ENCODE peak calls at places on chromosomes 11 and 22, in four cellular contexts. One of them, this sample, is unnamed.

GRCh38 chr11:44632466-44633123 is 67.1 kb downstream of the CD82 start:
- DNase-seq in cardiac septum: peak
- DNase-seq in stimulated activated CD4-positive, alpha-beta T cell treated with anti-CD3 and anti-CD28 coated beads, Interleukin-4, amount 100 ng/mL, for 24 hours: no peak
- DNase-seq in amygdala: no peak
- DNase-seq in this sample: peak

GRCh38 chr11:63616953-63617352 is 2.7 kb upstream of the PLAAT3 start:
- DNase-seq in cardiac septum: no peak
- DNase-seq in stimulated activated CD4-positive, alpha-beta T cell treated with anti-CD3 and anti-CD28 coated beads, Interleukin-4, amount 100 ng/mL, for 24 hours: no peak
- DNase-seq in amygdala: no peak
- DNase-seq in this sample: no peak

GRCh38 chr22:35174398-35174797 is 82.9 kb upstream of the HMGXB4 start:
- DNase-seq in cardiac septum: no peak
- DNase-seq in stimulated activated CD4-positive, alpha-beta T cell treated with anti-CD3 and anti-CD28 coated beads, Interleukin-4, amount 100 ng/mL, for 24 hours: no peak
- DNase-seq in amygdala: no peak
- DNase-seq in this sample: peak

GRCh38 chr11:125382211-125382807 is 113.8 kb downstream of the FEZ1 start:
- DNase-seq in cardiac septum: no peak
- DNase-seq in stimulated activated CD4-positive, alpha-beta T cell treated with anti-CD3 and anti-CD28 coated beads, Interleukin-4, amount 100 ng/mL, for 24 hours: no peak
- DNase-seq in amygdala: no peak
- DNase-seq in this sample: no peak

GRCh38 chr22:27011717-27012116 is 354.3 kb downstream of the MIAT start:
- DNase-seq in cardiac septum: no peak
- DNase-seq in stimulated activated CD4-positive, alpha-beta T cell treated with anti-CD3 and anti-CD28 coated beads, Interleukin-4, amount 100 ng/mL, for 24 hours: no peak
- DNase-seq in amygdala: no peak
- DNase-seq in this sample: no peak

GRCh38 chr11:70019576-70020011 is 58.5 kb upstream of the ANO1 start:
- DNase-seq in cardiac septum: peak
- DNase-seq in stimulated activated CD4-positive, alpha-beta T cell treated with anti-CD3 and anti-CD28 coated beads, Interleukin-4, amount 100 ng/mL, for 24 hours: no peak
- DNase-seq in amygdala: no peak
- DNase-seq in this sample: no peak

GRCh38 chr11:113470233-113470632 is 5.0 kb downstream of the DRD2 start:
- DNase-seq in cardiac septum: no peak
- DNase-seq in stimulated activated CD4-positive, alpha-beta T cell treated with anti-CD3 and anti-CD28 coated beads, Interleukin-4, amount 100 ng/mL, for 24 hours: no peak
- DNase-seq in amygdala: no peak
- DNase-seq in this sample: no peak

GRCh38 chr22:46678785-46679700 is 58.9 kb downstream of the GRAMD4 start:
- DNase-seq in cardiac septum: no peak
- DNase-seq in stimulated activated CD4-positive, alpha-beta T cell treated with anti-CD3 and anti-CD28 coated beads, Interleukin-4, amount 100 ng/mL, for 24 hours: no peak
- DNase-seq in amygdala: no peak
- DNase-seq in this sample: no peak

GRCh38 chr22:33210129-33210784 is 152.1 kb upstream of the SYN3 start:
- DNase-seq in cardiac septum: no peak
- DNase-seq in stimulated activated CD4-positive, alpha-beta T cell treated with anti-CD3 and anti-CD28 coated beads, Interleukin-4, amount 100 ng/mL, for 24 hours: peak
- DNase-seq in amygdala: no peak
- DNase-seq in this sample: peak

GRCh38 chr11:72227316-72228228 is 3.0 kb downstream of the INPPL1 start:
- DNase-seq in cardiac septum: peak
- DNase-seq in stimulated activated CD4-positive, alpha-beta T cell treated with anti-CD3 and anti-CD28 coated beads, Interleukin-4, amount 100 ng/mL, for 24 hours: no peak
- DNase-seq in amygdala: peak
- DNase-seq in this sample: no peak

GRCh38 chr22:24006207-24006913 is 1.1 kb upstream of the GSTT4 start:
- DNase-seq in cardiac septum: no peak
- DNase-seq in stimulated activated CD4-positive, alpha-beta T cell treated with anti-CD3 and anti-CD28 coated beads, Interleukin-4, amount 100 ng/mL, for 24 hours: no peak
- DNase-seq in amygdala: no peak
- DNase-seq in this sample: no peak

GRCh38 chr11:105612766-105613165 is 2.9 kb downstream of the GRIA4 start:
- DNase-seq in cardiac septum: no peak
- DNase-seq in stimulated activated CD4-positive, alpha-beta T cell treated with anti-CD3 and anti-CD28 coated beads, Interleukin-4, amount 100 ng/mL, for 24 hours: no peak
- DNase-seq in amygdala: no peak
- DNase-seq in this sample: no peak

GRCh38 chr22:38320605-38321402 is 3.6 kb upstream of the CSNK1E start:
- DNase-seq in cardiac septum: no peak
- DNase-seq in stimulated activated CD4-positive, alpha-beta T cell treated with anti-CD3 and anti-CD28 coated beads, Interleukin-4, amount 100 ng/mL, for 24 hours: no peak
- DNase-seq in amygdala: no peak
- DNase-seq in this sample: no peak

GRCh38 chr11:67668191-67668551 is 6.3 kb downstream of the ALDH3B2 start:
- DNase-seq in cardiac septum: no peak
- DNase-seq in stimulated activated CD4-positive, alpha-beta T cell treated with anti-CD3 and anti-CD28 coated beads, Interleukin-4, amount 100 ng/mL, for 24 hours: no peak
- DNase-seq in amygdala: no peak
- DNase-seq in this sample: no peak

GRCh38 chr11:8268530-8269461 is 5.1 kb upstream of the LMO1 start:
- DNase-seq in cardiac septum: peak
- DNase-seq in stimulated activated CD4-positive, alpha-beta T cell treated with anti-CD3 and anti-CD28 coated beads, Interleukin-4, amount 100 ng/mL, for 24 hours: no peak
- DNase-seq in amygdala: no peak
- DNase-seq in this sample: no peak

This sample was measured in amniotic epithelial cell.